ENCODE peak calls at places on chromosomes 3 and 15, in five cellular contexts. One of them, this sample, is unnamed.

GRCh38 chr3:88263417-88264116 is 113.8 kb downstream of the C3orf38 start:
- DNase-seq in K562: no peak
- DNase-seq in H1: no peak
- DNase-seq in HepG2: no peak
- DNase-seq in SK-N-SH: no peak
- DNase-seq in this sample: no peak

GRCh38 chr15:74748322-74748946 is at the start of gene CYP1A2:
- DNase-seq in K562: no peak
- DNase-seq in SK-N-SH: no peak
- DNase-seq in HepG2: no peak
- DNase-seq in H1: no peak
- DNase-seq in this sample: no peak

GRCh38 chr3:56915969-56916586 is 114.3 kb upstream of the ARHGEF3 start:
- DNase-seq in K562: no peak
- DNase-seq in HepG2: no peak
- DNase-seq in H1: no peak
- DNase-seq in SK-N-SH: no peak
- DNase-seq in this sample: peak

GRCh38 chr15:47383102-47383501 is 334.2 kb upstream of the SEMA6D start:
- DNase-seq in HepG2: no peak
- DNase-seq in H1: no peak
- DNase-seq in SK-N-SH: no peak
- DNase-seq in K562: no peak
- DNase-seq in this sample: no peak

GRCh38 chr3:115814778-115815380 is 191.6 kb downstream of the GAP43 start:
- DNase-seq in K562: peak
- DNase-seq in HepG2: peak
- DNase-seq in H1: peak
- DNase-seq in SK-N-SH: peak
- DNase-seq in this sample: peak

GRCh38 chr15:101539930-101540329 is 50.4 kb upstream of the PCSK6 start:
- DNase-seq in K562: no peak
- DNase-seq in HepG2: peak
- DNase-seq in H1: peak
- DNase-seq in SK-N-SH: no peak
- DNase-seq in this sample: no peak

GRCh38 chr15:85116925-85117646 is 135.4 kb downstream of the PDE8A start:
- DNase-seq in HepG2: no peak
- DNase-seq in H1: peak
- DNase-seq in K562: no peak
- DNase-seq in SK-N-SH: no peak
- DNase-seq in this sample: no peak

GRCh38 chr3:115975353-115975752 is 352.0 kb downstream of the GAP43 start:
- DNase-seq in SK-N-SH: no peak
- DNase-seq in K562: peak
- DNase-seq in H1: no peak
- DNase-seq in HepG2: peak
- DNase-seq in this sample: no peak

GRCh38 chr3:190811775-190812480 is 50.6 kb downstream of the GMNC start:
- DNase-seq in SK-N-SH: peak
- DNase-seq in K562: peak
- DNase-seq in H1: peak
- DNase-seq in HepG2: peak
- DNase-seq in this sample: no peak

GRCh38 chr15:34813446-34814190 is 18.3 kb upstream of the ACTC1 start:
- DNase-seq in K562: no peak
- DNase-seq in SK-N-SH: no peak
- DNase-seq in H1: no peak
- DNase-seq in HepG2: no peak
- DNase-seq in this sample: no peak

GRCh38 chr3:124174910-124175874 is 183.3 kb upstream of the ROPN1 start:
- DNase-seq in SK-N-SH: peak
- DNase-seq in K562: no peak
- DNase-seq in H1: no peak
- DNase-seq in HepG2: no peak
- DNase-seq in this sample: no peak

GRCh38 chr3:33919312-33919711 is 120.9 kb downstream of the PDCD6IP start:
- DNase-seq in K562: no peak
- DNase-seq in SK-N-SH: no peak
- DNase-seq in H1: no peak
- DNase-seq in HepG2: no peak
- DNase-seq in this sample: no peak

GRCh38 chr3:135752851-135753250 is 212.7 kb upstream of the PPP2R3A start:
- DNase-seq in SK-N-SH: no peak
- DNase-seq in HepG2: peak
- DNase-seq in H1: no peak
- DNase-seq in K562: no peak
- DNase-seq in this sample: no peak

GRCh38 chr15:66899555-66900350 is 165.6 kb upstream of the SMAD3 start:
- DNase-seq in K562: no peak
- DNase-seq in SK-N-SH: no peak
- DNase-seq in H1: no peak
- DNase-seq in HepG2: no peak
- DNase-seq in this sample: no peak

GRCh38 chr3:112776000-112776399 is 70.7 kb downstream of the CD200R1L start:
- DNase-seq in K562: no peak
- DNase-seq in HepG2: no peak
- DNase-seq in H1: no peak
- DNase-seq in SK-N-SH: no peak
- DNase-seq in this sample: no peak

GRCh38 chr3:160183375-160184076 is 41.7 kb upstream of the C3orf80 start:
- DNase-seq in HepG2: no peak
- DNase-seq in SK-N-SH: peak
- DNase-seq in H1: no peak
- DNase-seq in K562: no peak
- DNase-seq in this sample: no peak

GRCh38 chr3:8352475-8352874 is 149.1 kb upstream of the LMCD1 start:
- DNase-seq in K562: no peak
- DNase-seq in H1: no peak
- DNase-seq in HepG2: no peak
- DNase-seq in SK-N-SH: no peak
- DNase-seq in this sample: no peak

GRCh38 chr3:148366743-148367410 is 330.8 kb upstream of the AGTR1 start:
- DNase-seq in HepG2: no peak
- DNase-seq in K562: no peak
- DNase-seq in H1: no peak
- DNase-seq in SK-N-SH: peak
- DNase-seq in this sample: no peak

GRCh38 chr15:29933043-29933442 is 110.8 kb upstream of the TJP1 start:
- DNase-seq in K562: no peak
- DNase-seq in SK-N-SH: no peak
- DNase-seq in HepG2: no peak
- DNase-seq in H1: no peak
- DNase-seq in this sample: no peak

GRCh38 chr15:94247789-94248638 is 16.7 kb downstream of the MCTP2 start:
- DNase-seq in SK-N-SH: no peak
- DNase-seq in K562: no peak
- DNase-seq in HepG2: peak
- DNase-seq in H1: no peak
- DNase-seq in this sample: no peak

GRCh38 chr3:14832975-14833722 is 14.4 kb downstream of the FGD5 start:
- DNase-seq in HepG2: no peak
- DNase-seq in H1: no peak
- DNase-seq in K562: no peak
- DNase-seq in SK-N-SH: no peak
- DNase-seq in this sample: no peak

GRCh38 chr15:96261575-96262034 is 68.9 kb upstream of the NR2F2 start:
- DNase-seq in SK-N-SH: no peak
- DNase-seq in HepG2: peak
- DNase-seq in H1: no peak
- DNase-seq in K562: peak
- DNase-seq in this sample: no peak

GRCh38 chr15:43360821-43361220 is 10.0 kb downstream of the ZSCAN29 start:
- DNase-seq in K562: no peak
- DNase-seq in HepG2: no peak
- DNase-seq in H1: no peak
- DNase-seq in SK-N-SH: no peak
- DNase-seq in this sample: no peak

GRCh38 chr3:163043074-163043473 is 1546.5 kb downstream of the OTOL1 start:
- DNase-seq in K562: no peak
- DNase-seq in HepG2: peak
- DNase-seq in SK-N-SH: no peak
- DNase-seq in H1: no peak
- DNase-seq in this sample: no peak

GRCh38 chr3:99324854-99325253 is 313.5 kb upstream of the COL8A1 start:
- DNase-seq in K562: no peak
- DNase-seq in SK-N-SH: no peak
- DNase-seq in HepG2: no peak
- DNase-seq in H1: no peak
- DNase-seq in this sample: no peak

GRCh38 chr15:59255647-59256380 is 49.2 kb downstream of the LDHAL6B start:
- DNase-seq in H1: no peak
- DNase-seq in SK-N-SH: no peak
- DNase-seq in HepG2: peak
- DNase-seq in K562: no peak
- DNase-seq in this sample: no peak

GRCh38 chr3:18443670-18444596 is 18.8 kb upstream of the SATB1 start:
- DNase-seq in HepG2: no peak
- DNase-seq in K562: no peak
- DNase-seq in SK-N-SH: peak
- DNase-seq in H1: peak
- DNase-seq in this sample: peak

GRCh38 chr15:42066764-42067415 is 27.5 kb downstream of the PLA2G4D start:
- DNase-seq in K562: no peak
- DNase-seq in HepG2: no peak
- DNase-seq in H1: no peak
- DNase-seq in SK-N-SH: no peak
- DNase-seq in this sample: no peak

GRCh38 chr15:88431441-88431840 is 35.7 kb downstream of the MRPL46 start:
- DNase-seq in SK-N-SH: no peak
- DNase-seq in HepG2: no peak
- DNase-seq in H1: no peak
- DNase-seq in K562: no peak
- DNase-seq in this sample: no peak

GRCh38 chr3:125310623-125311076 is 64.5 kb downstream of the ZNF148 start:
- DNase-seq in H1: no peak
- DNase-seq in K562: peak
- DNase-seq in HepG2: peak
- DNase-seq in SK-N-SH: no peak
- DNase-seq in this sample: peak

GRCh38 chr3:52781741-52782140 is 4.3 kb downstream of the ITIH1 start:
- DNase-seq in H1: no peak
- DNase-seq in HepG2: no peak
- DNase-seq in K562: no peak
- DNase-seq in SK-N-SH: no peak
- DNase-seq in this sample: no peak

GRCh38 chr3:52777959-52778805 is 783 bp downstream of the ITIH1 start:
- DNase-seq in H1: peak
- DNase-seq in SK-N-SH: no peak
- DNase-seq in HepG2: no peak
- DNase-seq in K562: no peak
- DNase-seq in this sample: no peak

GRCh38 chr3:52779011-52779410 is 1.6 kb downstream of the ITIH1 start:
- DNase-seq in K562: no peak
- DNase-seq in HepG2: no peak
- DNase-seq in H1: no peak
- DNase-seq in SK-N-SH: no peak
- DNase-seq in this sample: no peak

GRCh38 chr3:52779411-52780297 is 2.3 kb downstream of the ITIH1 start:
- DNase-seq in H1: no peak
- DNase-seq in HepG2: no peak
- DNase-seq in SK-N-SH: no peak
- DNase-seq in K562: no peak
- DNase-seq in this sample: no peak

GRCh38 chr3:52780298-52780585 is 2.8 kb downstream of the ITIH1 start:
- DNase-seq in K562: no peak
- DNase-seq in HepG2: no peak
- DNase-seq in H1: no peak
- DNase-seq in SK-N-SH: no peak
- DNase-seq in this sample: no peak
- TF ChIP-seq TAF1 in K562: no peak
- TF ChIP-seq TAF1 in HepG2: no peak
- TF ChIP-seq TAF1 in H1: no peak
- TF ChIP-seq TAF1 in SK-N-SH: no peak
- TF ChIP-seq TAF1 in this sample: no peak

DNA sequence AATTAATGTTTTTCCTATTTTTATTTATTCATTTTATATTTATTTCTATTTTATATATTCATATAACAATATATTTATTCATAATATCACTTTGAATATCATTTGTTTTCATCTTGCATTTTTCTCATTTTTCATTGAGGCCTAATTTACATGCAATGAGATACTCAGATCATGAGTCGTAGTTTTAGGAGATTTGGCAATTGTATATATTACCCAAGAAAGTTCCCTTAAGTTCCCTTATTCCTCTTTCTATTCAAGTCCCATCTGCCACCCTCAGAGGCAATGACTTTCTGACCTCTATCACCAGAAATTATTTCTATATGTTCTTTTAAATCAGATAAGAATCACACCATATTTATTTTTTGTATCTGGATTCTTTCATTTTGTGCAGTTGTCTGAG is 329.1 kb upstream of the TPRG1 start:
- DNase-seq in SK-N-SH: no peak
- DNase-seq in H1: no peak
- DNase-seq in HepG2: no peak
- DNase-seq in K562: no peak
- DNase-seq in this sample: no peak
- TF ChIP-seq TAF1 in SK-N-SH: no peak
- TF ChIP-seq TAF1 in H1: no peak
- TF ChIP-seq TAF1 in HepG2: no peak
- TF ChIP-seq TAF1 in K562: no peak
- TF ChIP-seq TAF1 in this sample: no peak

GRCh38 chr15:37709669-37710068 is 224.8 kb upstream of the TMCO5A start:
- DNase-seq in H1: no peak
- DNase-seq in K562: no peak
- DNase-seq in HepG2: peak
- DNase-seq in SK-N-SH: no peak
- DNase-seq in this sample: no peak
- TF ChIP-seq TAF1 in H1: no peak
- TF ChIP-seq TAF1 in K562: no peak
- TF ChIP-seq TAF1 in HepG2: no peak
- TF ChIP-seq TAF1 in SK-N-SH: no peak
- TF ChIP-seq TAF1 in this sample: no peak

GRCh38 chr3:16012086-16012485 is 162.4 kb upstream of the GALNT15 start:
- DNase-seq in SK-N-SH: no peak
- DNase-seq in H1: no peak
- DNase-seq in HepG2: no peak
- DNase-seq in K562: no peak
- DNase-seq in this sample: no peak

GRCh38 chr3:16011376-16011775 is 163.1 kb upstream of the GALNT15 start:
- DNase-seq in HepG2: no peak
- DNase-seq in SK-N-SH: no peak
- DNase-seq in K562: no peak
- DNase-seq in H1: no peak
- DNase-seq in this sample: no peak

DNA sequence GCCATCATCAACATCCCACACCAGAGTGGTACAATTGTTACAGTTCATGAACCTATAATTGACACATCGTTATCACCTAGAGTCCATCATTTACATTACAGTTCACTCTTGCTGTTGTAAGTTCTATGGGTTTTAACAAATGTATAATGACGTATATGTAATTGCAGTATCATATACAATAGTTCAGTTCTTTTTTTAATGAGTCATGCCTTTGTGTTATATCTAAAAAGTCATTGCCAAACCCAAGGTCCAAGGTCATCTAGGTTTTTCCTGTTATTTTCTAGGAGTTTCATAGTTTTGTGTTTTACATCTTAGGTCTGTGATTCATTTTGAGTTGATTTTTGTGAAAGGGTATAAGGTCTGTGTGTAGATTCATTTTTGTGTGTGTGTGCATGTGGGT is 160.9 kb upstream of the GALNT15 start:
- DNase-seq in H1: no peak
- DNase-seq in SK-N-SH: no peak
- DNase-seq in HepG2: no peak
- DNase-seq in K562: no peak
- DNase-seq in this sample: no peak
- TF ChIP-seq TAF1 in H1: no peak
- TF ChIP-seq TAF1 in SK-N-SH: no peak
- TF ChIP-seq TAF1 in HepG2: no peak
- TF ChIP-seq TAF1 in K562: no peak
- TF ChIP-seq TAF1 in this sample: no peak

This sample was measured in GM12891.